ENCODE peak calls at places on chromosomes 7 and 10, in eight cellular contexts. E is uterus, G is brain microvascular endothelial cell, M is fibroblast of mammary gland, P is AG10803, U is fibroblast of pulmonary artery, T is B cell, Q is breast epithelium. C is an unnamed sample.

GRCh38 chr10:4662576-4663161 is 163.3 kb upstream of the AKR1E2 start:
- DNase-seq in E (no peak), G (no peak), M (peak), P (peak), U (no peak), T (no peak), Q (no peak), C (peak)

GRCh38 chr7:44294325-44295069 is 30.9 kb downstream of the CAMK2B start:
- DNase-seq in E (no peak), G (no peak), M (no peak), P (no peak), U (no peak), T (no peak), Q (no peak), C (no peak)

GRCh38 chr10:97810476-97810875 is 38.7 kb upstream of the SFRP5 start:
- DNase-seq in E (no peak), G (peak), M (no peak), P (no peak), U (peak), T (no peak), Q (no peak), C (peak)

GRCh38 chr10:61896854-61897661 is 4.4 kb upstream of the ARID5B start:
- DNase-seq in E (peak), G (peak), M (peak), P (peak), U (peak), T (peak), Q (peak), C (peak)

GRCh38 chr10:73584737-73585136 is 6.4 kb downstream of the USP54 start:
- DNase-seq in E (no peak), G (no peak), M (peak), P (peak), U (no peak), T (no peak), Q (no peak), C (no peak)

GRCh38 chr7:80249619-80250305 is 115.1 kb downstream of the GNAI1 start:
- DNase-seq in E (no peak), G (no peak), M (no peak), P (peak), U (no peak), T (no peak), Q (no peak), C (peak)

GRCh38 chr10:70683601-70684329 is 11.5 kb downstream of the ADAMTS14 start:
- DNase-seq in E (no peak), G (no peak), M (no peak), P (no peak), U (no peak), T (no peak), Q (no peak), C (no peak)

GRCh38 chr10:16105082-16105481 is 244.8 kb upstream of the MINDY3 start:
- DNase-seq in E (no peak), G (no peak), M (peak), P (no peak), U (peak), T (no peak), Q (no peak), C (no peak)

GRCh38 chr10:104300736-104301292 is 31.8 kb downstream of the GSTO2 start:
- DNase-seq in E (peak), G (peak), M (peak), P (peak), U (peak), T (no peak), Q (no peak), C (peak)

GRCh38 chr10:19767876-19768275 is 48.4 kb upstream of the PLXDC2 start:
- DNase-seq in E (no peak), G (no peak), M (no peak), P (no peak), U (no peak), T (no peak), Q (no peak), C (no peak)

GRCh38 chr10:132783165-132783736 is 2.7 kb downstream of the NKX6-2 start:
- DNase-seq in E (no peak), G (no peak), M (no peak), P (no peak), U (no peak), T (no peak), Q (no peak), C (no peak)

GRCh38 chr10:104614245-104614831 is 26.8 kb upstream of the SORCS3 start:
- DNase-seq in E (no peak), G (peak), M (peak), P (no peak), U (peak), T (peak), Q (no peak), C (peak)

GRCh38 chr7:21318190-21318915 is 109.5 kb upstream of the SP4 start:
- DNase-seq in E (no peak), G (no peak), M (no peak), P (no peak), U (peak), T (no peak), Q (no peak), C (peak)

GRCh38 chr7:88456490-88456889 is 149.8 kb upstream of the STEAP4 start:
- DNase-seq in E (no peak), G (no peak), M (no peak), P (no peak), U (no peak), T (no peak), Q (no peak), C (no peak)

GRCh38 chr7:108077714-108078113 is 52.4 kb downstream of the LAMB4 start:
- DNase-seq in E (no peak), G (no peak), M (no peak), P (no peak), U (no peak), T (no peak), Q (no peak), C (no peak)

GRCh38 chr10:8990280-8990987 is 935.9 kb downstream of the GATA3 start:
- DNase-seq in E (no peak), G (no peak), M (no peak), P (no peak), U (no peak), T (no peak), Q (no peak), C (no peak)

GRCh38 chr10:15068802-15069201 is 19.8 kb downstream of the ACBD7 start:
- DNase-seq in E (no peak), G (peak), M (peak), P (peak), U (peak), T (no peak), Q (no peak), C (peak)

GRCh38 chr10:31120392-31120791 is 88.7 kb upstream of the ZNF438 start:
- DNase-seq in E (no peak), G (no peak), M (no peak), P (no peak), U (no peak), T (no peak), Q (no peak), C (peak)

GRCh38 chr7:138388673-138389491 is 71.2 kb upstream of the TRIM24 start:
- DNase-seq in E (no peak), G (no peak), M (peak), P (no peak), U (no peak), T (no peak), Q (no peak), C (no peak)

GRCh38 chr10:43202657-43203490 is 64.0 kb downstream of the RASGEF1A start:
- DNase-seq in E (peak), G (no peak), M (no peak), P (no peak), U (no peak), T (peak), Q (peak), C (no peak)

GRCh38 chr10:75284097-75284485 is 48.3 kb upstream of the COMTD1 start:
- DNase-seq in E (no peak), G (no peak), M (no peak), P (no peak), U (no peak), T (no peak), Q (no peak), C (no peak)

GRCh38 chr10:24331457-24331856 is 122.5 kb downstream of the KIAA1217 start:
- DNase-seq in E (no peak), G (peak), M (peak), P (peak), U (peak), T (no peak), Q (peak), C (peak)

GRCh38 chr10:62456611-62457101 is 82.5 kb downstream of the ZNF365 start:
- DNase-seq in E (no peak), G (no peak), M (peak), P (peak), U (no peak), T (peak), Q (no peak), C (peak)

GRCh38 chr7:95469850-95470249 is 15.9 kb upstream of the ASB4 start:
- DNase-seq in E (no peak), G (no peak), M (no peak), P (no peak), U (no peak), T (no peak), Q (no peak), C (no peak)

GRCh38 chr10:124962421-124962820 is 20.5 kb downstream of the ZRANB1 start:
- DNase-seq in E (no peak), G (peak), M (peak), P (no peak), U (no peak), T (no peak), Q (no peak), C (peak)

GRCh38 chr10:44301781-44302400 is 83.0 kb downstream of the CXCL12 start:
- DNase-seq in E (no peak), G (no peak), M (peak), P (no peak), U (no peak), T (no peak), Q (no peak), C (peak)

GRCh38 chr7:16734148-16734726 is 19.3 kb upstream of the TSPAN13 start:
- DNase-seq in E (no peak), G (no peak), M (no peak), P (no peak), U (peak), T (no peak), Q (no peak), C (no peak)

GRCh38 chr7:142300689-142301088 is 42.8 kb upstream of the PRSS58 start:
- DNase-seq in E (no peak), G (no peak), M (peak), P (no peak), U (no peak), T (no peak), Q (no peak), C (no peak)

GRCh38 chr10:4474829-4475228 is 351.2 kb upstream of the AKR1E2 start:
- DNase-seq in E (no peak), G (no peak), M (no peak), P (no peak), U (no peak), T (no peak), Q (no peak), C (no peak)

GRCh38 chr10:72121389-72121788 is 33.0 kb upstream of the SPOCK2 start:
- DNase-seq in E (no peak), G (no peak), M (no peak), P (no peak), U (no peak), T (no peak), Q (no peak), C (no peak)

GRCh38 chr7:3495530-3495929 is 194.5 kb downstream of the SDK1 start:
- DNase-seq in E (no peak), G (no peak), M (no peak), P (no peak), U (peak), T (no peak), Q (no peak), C (no peak)

GRCh38 chr10:117075064-117075463 is 63.0 kb downstream of the VAX1 start:
- DNase-seq in E (no peak), G (peak), M (peak), P (peak), U (peak), T (no peak), Q (no peak), C (peak)

GRCh38 chr10:84469470-84469869 is 141.1 kb downstream of the CCSER2 start:
- DNase-seq in E (no peak), G (no peak), M (no peak), P (no peak), U (no peak), T (no peak), Q (no peak), C (no peak)

GRCh38 chr7:131654668-131655326 is 98.4 kb upstream of the PODXL start:
- DNase-seq in E (peak), G (peak), M (peak), P (peak), U (peak), T (peak), Q (peak), C (peak)

GRCh38 chr10:27525819-27526218 is 21.7 kb downstream of the RAB18 start:
- DNase-seq in E (no peak), G (no peak), M (peak), P (peak), U (peak), T (no peak), Q (no peak), C (peak)

GRCh38 chr10:96673318-96674099 is 46.8 kb downstream of the PIK3AP1 start:
- DNase-seq in E (peak), G (peak), M (peak), P (peak), U (peak), T (peak), Q (no peak), C (peak)

GRCh38 chr7:106626376-106627293 is 34.3 kb downstream of the CCDC71L start:
- DNase-seq in E (no peak), G (no peak), M (no peak), P (no peak), U (no peak), T (no peak), Q (no peak), C (no peak)

GRCh38 chr10:36301539-36301938 is 659.4 kb upstream of the FZD8 start:
- DNase-seq in E (no peak), G (no peak), M (no peak), P (no peak), U (no peak), T (no peak), Q (no peak), C (no peak)

GRCh38 chr10:124081547-124082140 is 11.8 kb downstream of the CHST15 start:
- DNase-seq in E (no peak), G (no peak), M (no peak), P (no peak), U (no peak), T (no peak), Q (no peak), C (no peak)

GRCh38 chr7:44757311-44757710 is 8.7 kb downstream of the ZMIZ2 start:
- DNase-seq in E (peak), G (no peak), M (no peak), P (no peak), U (no peak), T (no peak), Q (no peak), C (peak)

GRCh38 chr10:95456486-95456885 is 104.7 kb downstream of the SORBS1 start:
- DNase-seq in E (no peak), G (no peak), M (no peak), P (no peak), U (no peak), T (no peak), Q (no peak), C (no peak)
- TF ChIP-seq CTCF in E (no peak), G (no peak), M (no peak), P (no peak), U (peak), T (no peak), Q (no peak), C (no peak)

DNA sequence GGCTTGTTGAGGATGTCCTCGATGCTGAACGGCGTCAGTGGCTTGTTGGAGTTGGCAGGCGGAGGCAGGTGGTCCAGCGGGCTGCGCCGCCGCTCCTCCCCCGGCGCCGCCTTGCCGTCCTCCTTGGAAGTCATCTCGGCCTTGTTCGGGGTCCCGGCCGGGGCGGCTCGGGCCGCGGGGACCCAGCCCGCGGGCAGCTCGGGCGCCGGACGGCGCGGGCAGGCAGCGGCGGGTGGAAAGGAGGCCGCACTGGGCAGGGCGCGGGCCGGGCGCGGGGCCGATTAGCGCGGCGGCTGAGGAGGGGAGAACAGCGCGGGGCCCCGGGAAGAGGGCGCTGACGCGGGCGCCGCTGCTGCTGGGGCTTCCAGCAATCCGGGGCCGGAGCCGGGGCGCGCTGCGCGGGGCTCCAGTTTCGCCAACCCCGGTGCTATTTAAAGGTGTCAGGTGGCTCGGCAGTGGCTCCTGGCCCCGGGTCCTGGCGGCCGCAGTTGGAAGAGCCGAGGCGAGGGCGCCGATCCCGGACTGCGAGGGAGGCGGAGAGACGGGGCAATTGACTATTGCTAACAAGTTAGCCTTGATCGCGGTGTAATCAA is 485 bp downstream of the LBX1 start:
- DNase-seq in E (no peak), G (no peak), M (no peak), P (no peak), U (no peak), T (peak), Q (no peak), C (no peak)
- TF ChIP-seq CTCF in E (no peak), G (no peak), M (no peak), P (no peak), U (no peak), T (no peak), Q (no peak), C (no peak)

GRCh38 chr10:58465641-58466040 is 47.0 kb upstream of the BICC1 start:
- DNase-seq in E (no peak), G (no peak), M (peak), P (no peak), U (peak), T (no peak), Q (no peak), C (no peak)

GRCh38 chr10:58462863-58463507 is 49.7 kb upstream of the BICC1 start:
- DNase-seq in E (no peak), G (no peak), M (no peak), P (no peak), U (no peak), T (no peak), Q (no peak), C (no peak)

GRCh38 chr10:58467931-58468635 is 44.6 kb upstream of the BICC1 start:
- DNase-seq in E (no peak), G (no peak), M (no peak), P (no peak), U (no peak), T (no peak), Q (no peak), C (no peak)

GRCh38 chr10:58460157-58460556 is 52.5 kb upstream of the BICC1 start:
- DNase-seq in E (no peak), G (no peak), M (no peak), P (no peak), U (no peak), T (no peak), Q (no peak), C (no peak)

DNA sequence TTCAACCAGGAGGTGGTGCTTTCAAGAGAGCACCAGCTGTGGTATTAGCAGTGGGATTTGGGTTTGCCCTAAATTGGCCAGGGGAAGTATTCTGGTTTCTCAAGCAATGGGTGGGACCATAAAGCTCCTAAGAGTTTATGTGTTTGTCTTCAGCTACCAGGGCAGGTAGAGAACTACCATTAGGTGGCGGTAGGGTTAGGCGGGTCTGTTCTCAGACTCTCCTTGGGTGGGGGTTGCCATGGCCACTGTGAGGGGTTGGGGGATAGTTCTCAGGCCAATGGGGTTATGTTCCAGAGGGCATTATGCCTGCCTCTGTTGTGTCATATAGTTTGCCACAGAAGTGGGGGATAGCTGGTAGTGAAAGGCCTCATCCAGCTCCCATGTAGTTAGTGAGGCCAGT is 47.7 kb upstream of the BICC1 start:
- DNase-seq in E (no peak), G (no peak), M (no peak), P (no peak), U (no peak), T (no peak), Q (no peak), C (no peak)
- TF ChIP-seq CTCF in E (no peak), G (no peak), M (no peak), P (no peak), U (no peak), T (no peak), Q (no peak), C (no peak)

GRCh38 chr7:118478236-118478635 is 253.7 kb downstream of the ANKRD7 start:
- DNase-seq in E (no peak), G (no peak), M (no peak), P (no peak), U (no peak), T (no peak), Q (no peak), C (no peak)
- TF ChIP-seq CTCF in E (no peak), G (no peak), M (no peak), P (no peak), U (no peak), T (no peak), Q (no peak), C (no peak)

GRCh38 chr10:79167537-79167936 is 98.8 kb downstream of the ZMIZ1 start:
- DNase-seq in E (no peak), G (no peak), M (no peak), P (no peak), U (no peak), T (no peak), Q (no peak), C (no peak)
- TF ChIP-seq CTCF in E (no peak), G (no peak), M (no peak), P (no peak), U (no peak), T (no peak), Q (no peak), C (no peak)

GRCh38 chr10:127755758-127756157 is 18.8 kb downstream of the FOXI2 start:
- DNase-seq in E (no peak), G (no peak), M (no peak), P (no peak), U (no peak), T (no peak), Q (no peak), C (no peak)

GRCh38 chr10:127762925-127763324 is 25.9 kb downstream of the FOXI2 start:
- DNase-seq in E (no peak), G (no peak), M (no peak), P (no peak), U (no peak), T (no peak), Q (no peak), C (no peak)

GRCh38 chr10:127757033-127757432 is 20.0 kb downstream of the FOXI2 start:
- DNase-seq in E (no peak), G (no peak), M (no peak), P (no peak), U (no peak), T (no peak), Q (no peak), C (no peak)

GRCh38 chr10:127756264-127756663 is 19.3 kb downstream of the FOXI2 start:
- DNase-seq in E (no peak), G (no peak), M (no peak), P (no peak), U (no peak), T (no peak), Q (no peak), C (no peak)

DNA sequence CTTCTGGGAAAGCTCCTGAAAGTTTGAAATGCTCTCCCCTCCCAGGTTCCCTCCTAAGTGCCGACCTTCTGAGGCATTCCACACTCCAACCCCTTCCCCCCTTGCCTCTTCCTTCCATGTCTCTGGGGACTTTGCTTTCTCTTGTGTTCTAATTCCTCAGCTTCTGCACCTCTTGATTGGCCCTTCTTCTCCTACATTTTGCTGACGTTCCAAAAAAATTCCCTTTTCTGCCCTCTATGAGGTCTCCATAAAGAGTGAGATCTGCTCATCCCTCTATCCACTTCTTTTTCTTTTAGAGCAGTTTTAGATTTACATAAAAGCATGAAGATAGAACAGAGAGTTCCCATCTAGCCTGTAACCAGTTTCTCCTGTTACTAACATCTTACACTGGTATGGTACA is 22.3 kb downstream of the FOXI2 start:
- DNase-seq in E (no peak), G (no peak), M (no peak), P (no peak), U (no peak), T (no peak), Q (no peak), C (no peak)
- TF ChIP-seq CTCF in E (no peak), G (no peak), M (no peak), P (no peak), U (no peak), T (no peak), Q (no peak), C (no peak)

C was measured in fibroblast of lung.